ENCODE peak calls at places on chromosomes 13 and 19, in eight cellular contexts. P is lung, V is HFF-Myc, X is GM23248, G is fibroblast of lung, L is epithelial cell of proximal tubule, D is PC-3, W is astrocyte. Y is an unnamed sample.

GRCh38 chr13:20415694-20416107 is 110.0 kb downstream of the CRYL1 start:
- DNase-seq in P (no peak), V (no peak), X (no peak), G (no peak), L (no peak), D (no peak), W (no peak), Y (no peak)

GRCh38 chr19:982567-983170 is 1.5 kb upstream of the WDR18 start:
- DNase-seq in P (peak; percentile 59), V (no peak), X (peak; percentile 80), G (peak; percentile 42), L (no peak), D (peak; percentile 68), W (no peak), Y (peak; percentile 66)

GRCh38 chr19:42555317-42555716 is 27.0 kb upstream of the CEACAM1 start:
- DNase-seq in P (no peak), V (no peak), X (no peak), G (no peak), L (no peak), D (no peak), W (no peak), Y (no peak)

GRCh38 chr19:49117677-49118564 is 1.0 kb downstream of the C19orf73 start:
- DNase-seq in P (no peak), V (no peak), X (no peak), G (no peak), L (no peak), D (no peak), W (no peak), Y (peak; percentile 35)

GRCh38 chr13:81223784-81224501 is 883.0 kb upstream of the SPRY2 start:
- DNase-seq in P (no peak), V (no peak), X (no peak), G (no peak), L (no peak), D (no peak), W (no peak), Y (peak; percentile 1)

GRCh38 chr13:108902557-108903155 is 273.2 kb downstream of the MYO16 start:
- DNase-seq in P (no peak), V (peak; percentile 22), X (peak; percentile 31), G (no peak), L (no peak), D (peak; percentile 48), W (no peak), Y (peak; percentile 13)

GRCh38 chr19:33798701-33799111 is 2.0 kb downstream of the KCTD15 start:
- DNase-seq in P (no peak), V (no peak), X (no peak), G (peak; percentile 18), L (no peak), D (no peak), W (peak; percentile 50), Y (no peak)

GRCh38 chr13:21297452-21297851 is 121.0 kb downstream of the MRPL57 start:
- DNase-seq in P (no peak), V (no peak), X (peak; percentile 31), G (no peak), L (no peak), D (no peak), W (no peak), Y (no peak)

GRCh38 chr13:95164830-95165229 is 136.4 kb downstream of the ABCC4 start:
- DNase-seq in P (no peak), V (no peak), X (no peak), G (no peak), L (no peak), D (no peak), W (no peak), Y (peak; percentile 81)

GRCh38 chr13:78978381-78978998 is 319.5 kb upstream of the OBI1 start:
- DNase-seq in P (peak; percentile 51), V (peak; percentile 26), X (peak; percentile 70), G (peak; percentile 75), L (peak; percentile 23), D (peak; percentile 68), W (peak; percentile 34), Y (peak; percentile 55)

GRCh38 chr13:114090476-114090875 is 41.9 kb downstream of the RASA3 start:
- DNase-seq in P (no peak), V (no peak), X (no peak), G (no peak), L (no peak), D (no peak), W (no peak), Y (no peak)

GRCh38 chr13:43786472-43786765 is 353 bp downstream of the ENOX1 start:
- DNase-seq in P (no peak), V (no peak), X (no peak), G (no peak), L (no peak), D (no peak), W (no peak), Y (no peak)

GRCh38 chr13:23074054-23074805 is 106.5 kb upstream of the SGCG start:
- DNase-seq in P (no peak), V (no peak), X (no peak), G (peak; percentile 58), L (no peak), D (no peak), W (no peak), Y (peak; percentile 3)

GRCh38 chr13:80399340-80400163 is 58.6 kb upstream of the SPRY2 start:
- DNase-seq in P (peak; percentile 71), V (peak; percentile 15), X (peak; percentile 3), G (no peak), L (peak; percentile 42), D (peak; percentile 34), W (no peak), Y (peak; percentile 26)

GRCh38 chr13:113351514-113352026 is 12.4 kb downstream of the GRTP1 start:
- DNase-seq in P (peak; percentile 47), V (no peak), X (no peak), G (peak; percentile 22), L (no peak), D (no peak), W (no peak), Y (no peak)

GRCh38 chr19:3783660-3784584 is 2.3 kb downstream of the MATK start:
- DNase-seq in P (no peak), V (no peak), X (no peak), G (no peak), L (no peak), D (peak; percentile 8), W (no peak), Y (no peak)

GRCh38 chr13:110617326-110618072 is 2.2 kb downstream of the NAXD start:
- DNase-seq in P (no peak), V (no peak), X (peak; percentile 76), G (peak; percentile 97), L (peak; percentile 47), D (no peak), W (peak; percentile 77), Y (peak; percentile 71)

GRCh38 chr13:93398167-93398566 is 171.6 kb downstream of the GPC6 start:
- DNase-seq in P (no peak), V (no peak), X (peak; percentile 54), G (peak; percentile 66), L (no peak), D (no peak), W (no peak), Y (no peak)

GRCh38 chr19:56930647-56931592 is 90.4 kb upstream of the PEG3 start:
- DNase-seq in P (no peak), V (no peak), X (no peak), G (no peak), L (no peak), D (peak; percentile 12), W (no peak), Y (no peak)

GRCh38 chr19:18203408-18203862 is 407 bp downstream of the RAB3A start:
- DNase-seq in P (no peak), V (no peak), X (peak; percentile 55), G (no peak), L (no peak), D (peak; percentile 30), W (no peak), Y (peak; percentile 46)

GRCh38 chr19:39411006-39411831 is 1.2 kb upstream of the PLEKHG2 start:
- DNase-seq in P (no peak), V (no peak), X (peak; percentile 73), G (peak; percentile 76), L (no peak), D (no peak), W (no peak), Y (peak; percentile 94)

DNA sequence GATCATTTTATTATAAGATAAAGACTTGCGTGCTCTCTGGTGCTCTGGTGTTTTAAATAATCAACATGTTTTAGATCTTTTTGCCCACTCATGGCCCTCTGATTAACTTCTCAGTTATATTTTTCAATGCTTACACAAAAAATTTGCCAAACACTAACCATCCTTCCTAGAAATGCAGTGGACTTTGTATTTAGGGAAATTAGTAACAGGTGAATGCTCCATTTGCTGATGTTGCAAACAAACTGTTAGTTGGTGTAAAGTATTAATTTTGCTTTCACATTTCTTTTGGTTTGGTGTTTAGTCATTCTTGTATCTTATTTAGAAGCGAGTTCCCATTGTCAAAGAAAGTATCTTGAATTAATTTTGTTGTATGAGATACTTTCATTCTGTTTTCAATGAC is 2.7 kb downstream of the KL start:
- DNase-seq in P (no peak), V (no peak), X (no peak), G (no peak), L (no peak), D (no peak), W (no peak), Y (no peak)
- H3K4me3 ChIP-seq in P (no peak overlapping the region), V (no peak overlapping the region), X (no peak overlapping the region), G (no peak overlapping the region), L (no peak overlapping the region), D (no peak overlapping the region), W (no peak overlapping the region), Y (no peak overlapping the region)

GRCh38 chr13:46647514-46648065 is 94.6 kb downstream of the LRCH1 start:
- DNase-seq in P (no peak), V (no peak), X (no peak), G (no peak), L (no peak), D (no peak), W (no peak), Y (no peak)
- H3K4me3 ChIP-seq in P (no peak overlapping the region), V (no peak overlapping the region), X (no peak overlapping the region), G (no peak overlapping the region), L (no peak overlapping the region), D (no peak overlapping the region), W (no peak overlapping the region), Y (no peak overlapping the region)

GRCh38 chr19:47813304-47813994 is 8.3 kb upstream of the CRX start:
- DNase-seq in P (peak; percentile 74), V (peak; percentile 12), X (peak; percentile 56), G (peak; percentile 41), L (no peak), D (peak; percentile 69), W (no peak), Y (peak; percentile 58)
- H3K4me3 ChIP-seq in P (no peak overlapping the region), V (no peak overlapping the region), X (no peak overlapping the region), G (no peak overlapping the region), L (no peak overlapping the region), D (no peak overlapping the region), W (no peak overlapping the region), Y (no peak overlapping the region)

DNA sequence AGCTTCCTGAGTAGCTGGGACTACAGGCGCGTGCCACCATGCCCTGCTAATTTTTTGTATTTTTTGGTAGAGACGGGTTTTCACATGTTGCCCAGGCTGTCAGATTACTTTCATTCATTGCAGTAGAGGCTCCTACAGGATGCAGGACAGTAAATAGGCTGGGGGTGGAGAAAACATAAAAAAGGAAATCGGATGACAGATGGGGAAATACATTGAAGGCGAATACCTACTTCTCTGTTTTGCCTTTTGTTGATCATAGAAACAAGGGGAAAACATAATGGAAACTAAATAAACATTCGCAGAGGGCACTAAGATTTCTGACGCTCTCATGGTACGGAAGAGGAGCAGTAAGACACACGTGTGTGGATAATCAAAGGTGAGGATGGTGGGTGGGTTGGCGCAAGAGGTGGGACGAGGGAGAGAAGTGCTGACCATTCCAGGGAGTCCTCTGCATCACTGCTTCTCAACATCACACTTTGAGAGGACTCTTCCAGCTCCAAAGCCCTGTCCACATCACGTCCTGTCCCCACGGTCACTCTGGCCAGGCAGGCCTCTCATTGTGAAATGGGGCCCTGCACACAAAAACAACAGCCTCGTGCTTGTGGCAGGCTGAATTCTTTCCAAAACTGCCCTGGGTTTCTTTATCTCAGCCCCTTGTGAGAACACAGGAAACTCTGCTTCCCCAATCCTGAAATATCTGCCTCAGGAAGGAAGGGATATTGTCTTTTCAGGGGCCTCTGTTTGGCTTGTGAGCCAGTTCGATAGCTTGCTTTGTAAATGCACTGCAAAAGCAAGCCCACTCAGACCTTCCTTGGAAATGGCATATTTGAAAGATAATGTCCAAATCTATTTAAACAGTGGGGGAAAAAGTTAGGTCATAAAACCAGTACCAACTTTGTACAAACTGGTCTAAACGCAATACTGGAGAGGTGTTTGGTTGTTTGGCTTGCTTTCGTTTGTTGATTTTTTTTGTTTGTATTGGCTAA is 188.5 kb downstream of the FOXO1 start:
- DNase-seq in P (no peak), V (no peak), X (no peak), G (peak; percentile 17), L (no peak), D (no peak), W (peak; percentile 12), Y (no peak)
- H3K4me3 ChIP-seq in P (no peak overlapping the region), V (no peak overlapping the region), X (no peak overlapping the region), G (no peak overlapping the region), L (no peak overlapping the region), D (no peak overlapping the region), W (no peak overlapping the region), Y (no peak overlapping the region)